ENCODE peak calls at places on chromosomes 16 and 17, in nine cellular contexts. One of them, this sample, is unnamed.

GRCh38 chr16:68349838-68350410 is 39.1 kb downstream of the PRMT7 start:
- DNase-seq in stimulated activated CD8-positive, alpha-beta memory T cell treated with anti-CD3 and anti-CD28 coated beads, Interleukin-2, amount 100 ng/mL, for 1 hour: no peak
- DNase-seq in stomach: no peak
- DNase-seq in brain microvascular endothelial cell: no peak
- DNase-seq in NCI-H1694: no peak
- DNase-seq in heart left ventricle: no peak
- DNase-seq in GOT3: no peak
- DNase-seq in PC-3: no peak
- DNase-seq in NCI-H1092 treated with DMSO at 0.1 percent for 48 hours: no peak
- DNase-seq in this sample: no peak

GRCh38 chr16:67248401-67249177 is at the start of gene SLC9A5:
- DNase-seq in stimulated activated CD8-positive, alpha-beta memory T cell treated with anti-CD3 and anti-CD28 coated beads, Interleukin-2, amount 100 ng/mL, for 1 hour: no peak
- DNase-seq in stomach: no peak
- DNase-seq in brain microvascular endothelial cell: no peak
- DNase-seq in NCI-H1694: no peak
- DNase-seq in heart left ventricle: peak
- DNase-seq in GOT3: no peak
- DNase-seq in PC-3: no peak
- DNase-seq in NCI-H1092 treated with DMSO at 0.1 percent for 48 hours: no peak
- DNase-seq in this sample: no peak

GRCh38 chr17:77721823-77722160 is 236.7 kb upstream of the TNRC6C start:
- DNase-seq in stimulated activated CD8-positive, alpha-beta memory T cell treated with anti-CD3 and anti-CD28 coated beads, Interleukin-2, amount 100 ng/mL, for 1 hour: no peak
- DNase-seq in stomach: no peak
- DNase-seq in brain microvascular endothelial cell: no peak
- DNase-seq in NCI-H1694: no peak
- DNase-seq in heart left ventricle: no peak
- DNase-seq in GOT3: no peak
- DNase-seq in PC-3: no peak
- DNase-seq in NCI-H1092 treated with DMSO at 0.1 percent for 48 hours: no peak
- DNase-seq in this sample: no peak

GRCh38 chr17:41801374-41802062 is 10.2 kb downstream of the P3H4 start:
- DNase-seq in stimulated activated CD8-positive, alpha-beta memory T cell treated with anti-CD3 and anti-CD28 coated beads, Interleukin-2, amount 100 ng/mL, for 1 hour: peak
- DNase-seq in stomach: peak
- DNase-seq in brain microvascular endothelial cell: peak
- DNase-seq in NCI-H1694: peak
- DNase-seq in heart left ventricle: peak
- DNase-seq in GOT3: no peak
- DNase-seq in PC-3: peak
- DNase-seq in NCI-H1092 treated with DMSO at 0.1 percent for 48 hours: peak
- DNase-seq in this sample: no peak

GRCh38 chr16:88941933-88942909 is 34.8 kb downstream of the CBFA2T3 start:
- DNase-seq in stimulated activated CD8-positive, alpha-beta memory T cell treated with anti-CD3 and anti-CD28 coated beads, Interleukin-2, amount 100 ng/mL, for 1 hour: peak
- DNase-seq in stomach: peak
- DNase-seq in brain microvascular endothelial cell: no peak
- DNase-seq in NCI-H1694: no peak
- DNase-seq in heart left ventricle: no peak
- DNase-seq in GOT3: no peak
- DNase-seq in PC-3: no peak
- DNase-seq in NCI-H1092 treated with DMSO at 0.1 percent for 48 hours: peak
- DNase-seq in this sample: peak

GRCh38 chr16:56424791-56425438 is 430 bp downstream of the AMFR start:
- DNase-seq in stimulated activated CD8-positive, alpha-beta memory T cell treated with anti-CD3 and anti-CD28 coated beads, Interleukin-2, amount 100 ng/mL, for 1 hour: no peak
- DNase-seq in stomach: no peak
- DNase-seq in brain microvascular endothelial cell: no peak
- DNase-seq in NCI-H1694: no peak
- DNase-seq in heart left ventricle: peak
- DNase-seq in GOT3: no peak
- DNase-seq in PC-3: no peak
- DNase-seq in NCI-H1092 treated with DMSO at 0.1 percent for 48 hours: peak
- DNase-seq in this sample: no peak

GRCh38 chr16:525520-526180 is 1.9 kb upstream of the CAPN15 start:
- DNase-seq in stimulated activated CD8-positive, alpha-beta memory T cell treated with anti-CD3 and anti-CD28 coated beads, Interleukin-2, amount 100 ng/mL, for 1 hour: no peak
- DNase-seq in stomach: no peak
- DNase-seq in brain microvascular endothelial cell: peak
- DNase-seq in NCI-H1694: no peak
- DNase-seq in heart left ventricle: no peak
- DNase-seq in GOT3: peak
- DNase-seq in PC-3: peak
- DNase-seq in NCI-H1092 treated with DMSO at 0.1 percent for 48 hours: no peak
- DNase-seq in this sample: peak

GRCh38 chr17:17345294-17345597 is 42.1 kb downstream of the NT5M start:
- DNase-seq in stimulated activated CD8-positive, alpha-beta memory T cell treated with anti-CD3 and anti-CD28 coated beads, Interleukin-2, amount 100 ng/mL, for 1 hour: no peak
- DNase-seq in stomach: peak
- DNase-seq in brain microvascular endothelial cell: no peak
- DNase-seq in NCI-H1694: no peak
- DNase-seq in heart left ventricle: no peak
- DNase-seq in GOT3: no peak
- DNase-seq in PC-3: no peak
- DNase-seq in NCI-H1092 treated with DMSO at 0.1 percent for 48 hours: no peak
- DNase-seq in this sample: no peak

GRCh38 chr16:50245417-50246298 is 20.7 kb upstream of the ADCY7 start:
- DNase-seq in stimulated activated CD8-positive, alpha-beta memory T cell treated with anti-CD3 and anti-CD28 coated beads, Interleukin-2, amount 100 ng/mL, for 1 hour: no peak
- DNase-seq in stomach: peak
- DNase-seq in brain microvascular endothelial cell: peak
- DNase-seq in NCI-H1694: no peak
- DNase-seq in heart left ventricle: peak
- DNase-seq in GOT3: peak
- DNase-seq in PC-3: peak
- DNase-seq in NCI-H1092 treated with DMSO at 0.1 percent for 48 hours: no peak
- DNase-seq in this sample: peak

GRCh38 chr16:69036399-69037091 is 68.9 kb upstream of the HAS3 start:
- DNase-seq in stimulated activated CD8-positive, alpha-beta memory T cell treated with anti-CD3 and anti-CD28 coated beads, Interleukin-2, amount 100 ng/mL, for 1 hour: no peak
- DNase-seq in stomach: no peak
- DNase-seq in brain microvascular endothelial cell: no peak
- DNase-seq in NCI-H1694: no peak
- DNase-seq in heart left ventricle: no peak
- DNase-seq in GOT3: no peak
- DNase-seq in PC-3: no peak
- DNase-seq in NCI-H1092 treated with DMSO at 0.1 percent for 48 hours: no peak
- DNase-seq in this sample: no peak

GRCh38 chr17:76697702-76698465 is 12.9 kb downstream of the MXRA7 start:
- DNase-seq in stimulated activated CD8-positive, alpha-beta memory T cell treated with anti-CD3 and anti-CD28 coated beads, Interleukin-2, amount 100 ng/mL, for 1 hour: no peak
- DNase-seq in stomach: no peak
- DNase-seq in brain microvascular endothelial cell: peak
- DNase-seq in NCI-H1694: no peak
- DNase-seq in heart left ventricle: peak
- DNase-seq in GOT3: no peak
- DNase-seq in PC-3: no peak
- DNase-seq in NCI-H1092 treated with DMSO at 0.1 percent for 48 hours: peak
- DNase-seq in this sample: no peak

GRCh38 chr17:34990921-34991365 is 10.6 kb downstream of the LIG3 start:
- DNase-seq in stimulated activated CD8-positive, alpha-beta memory T cell treated with anti-CD3 and anti-CD28 coated beads, Interleukin-2, amount 100 ng/mL, for 1 hour: no peak
- DNase-seq in stomach: peak
- DNase-seq in brain microvascular endothelial cell: no peak
- DNase-seq in NCI-H1694: no peak
- DNase-seq in heart left ventricle: no peak
- DNase-seq in GOT3: no peak
- DNase-seq in PC-3: no peak
- DNase-seq in NCI-H1092 treated with DMSO at 0.1 percent for 48 hours: peak
- DNase-seq in this sample: peak

GRCh38 chr16:57571098-57571497 is 28.7 kb downstream of the ADGRG5 start:
- DNase-seq in stimulated activated CD8-positive, alpha-beta memory T cell treated with anti-CD3 and anti-CD28 coated beads, Interleukin-2, amount 100 ng/mL, for 1 hour: no peak
- DNase-seq in stomach: no peak
- DNase-seq in brain microvascular endothelial cell: no peak
- DNase-seq in NCI-H1694: no peak
- DNase-seq in heart left ventricle: no peak
- DNase-seq in GOT3: no peak
- DNase-seq in PC-3: no peak
- DNase-seq in NCI-H1092 treated with DMSO at 0.1 percent for 48 hours: no peak
- DNase-seq in this sample: no peak

GRCh38 chr17:38898812-38899348 is 26.5 kb upstream of the LASP1NB start:
- DNase-seq in stimulated activated CD8-positive, alpha-beta memory T cell treated with anti-CD3 and anti-CD28 coated beads, Interleukin-2, amount 100 ng/mL, for 1 hour: peak
- DNase-seq in stomach: peak
- DNase-seq in brain microvascular endothelial cell: no peak
- DNase-seq in NCI-H1694: no peak
- DNase-seq in heart left ventricle: no peak
- DNase-seq in GOT3: no peak
- DNase-seq in PC-3: peak
- DNase-seq in NCI-H1092 treated with DMSO at 0.1 percent for 48 hours: no peak
- DNase-seq in this sample: peak

GRCh38 chr16:88784074-88784855 is 755 bp downstream of the PIEZO1 start:
- DNase-seq in stimulated activated CD8-positive, alpha-beta memory T cell treated with anti-CD3 and anti-CD28 coated beads, Interleukin-2, amount 100 ng/mL, for 1 hour: no peak
- DNase-seq in stomach: peak
- DNase-seq in brain microvascular endothelial cell: peak
- DNase-seq in NCI-H1694: no peak
- DNase-seq in heart left ventricle: peak
- DNase-seq in GOT3: peak
- DNase-seq in PC-3: peak
- DNase-seq in NCI-H1092 treated with DMSO at 0.1 percent for 48 hours: no peak
- DNase-seq in this sample: peak

This sample was measured in MV-4-11.